ENCODE peak calls at places on chromosomes 6 and 20, in four cellular contexts. One of them, this sample, is unnamed.

GRCh38 chr6:150263765-150264415 is 104.9 kb upstream of the IYD start:
- DNase-seq in astrocyte: no peak
- DNase-seq in upper lobe of right lung: no peak
- DNase-seq in PC-9: no peak
- DNase-seq in this sample: no peak

GRCh38 chr6:139325686-139326085 is 33.9 kb upstream of the TXLNB start:
- DNase-seq in astrocyte: no peak
- DNase-seq in upper lobe of right lung: no peak
- DNase-seq in PC-9: no peak
- DNase-seq in this sample: no peak

GRCh38 chr6:49933526-49933925 is 30.4 kb downstream of the DEFB114 start:
- DNase-seq in astrocyte: no peak
- DNase-seq in upper lobe of right lung: no peak
- DNase-seq in PC-9: no peak
- DNase-seq in this sample: no peak

GRCh38 chr6:114172861-114173260 is 170.0 kb downstream of the HS3ST5 start:
- DNase-seq in astrocyte: no peak
- DNase-seq in upper lobe of right lung: no peak
- DNase-seq in PC-9: no peak
- DNase-seq in this sample: no peak

GRCh38 chr6:31083742-31084354 is 28.5 kb downstream of the C6orf15 start:
- DNase-seq in astrocyte: peak; percentile 67
- DNase-seq in upper lobe of right lung: no peak
- DNase-seq in PC-9: no peak
- DNase-seq in this sample: peak; percentile 64

GRCh38 chr20:1150218-1150617 is 31.8 kb downstream of the PSMF1 start:
- DNase-seq in astrocyte: peak; percentile 5
- DNase-seq in upper lobe of right lung: no peak
- DNase-seq in PC-9: no peak
- DNase-seq in this sample: no peak

GRCh38 chr6:166408936-166409755 is 26.4 kb upstream of the MPC1 start:
- DNase-seq in astrocyte: no peak
- DNase-seq in upper lobe of right lung: no peak
- DNase-seq in PC-9: no peak
- DNase-seq in this sample: no peak

GRCh38 chr20:49478266-49478665 is 4.2 kb downstream of the KCNB1 start:
- DNase-seq in astrocyte: no peak
- DNase-seq in upper lobe of right lung: no peak
- DNase-seq in PC-9: no peak
- DNase-seq in this sample: no peak

GRCh38 chr6:153963352-153963751 is 75.7 kb upstream of the OPRM1 start:
- DNase-seq in astrocyte: no peak
- DNase-seq in upper lobe of right lung: no peak
- DNase-seq in PC-9: no peak
- DNase-seq in this sample: no peak

GRCh38 chr6:71913431-71913830 is 27.1 kb downstream of the RIMS1 start:
- DNase-seq in astrocyte: no peak
- DNase-seq in upper lobe of right lung: no peak
- DNase-seq in PC-9: no peak
- DNase-seq in this sample: no peak

GRCh38 chr6:11275598-11275997 is 43.1 kb upstream of the NEDD9 start:
- DNase-seq in astrocyte: no peak
- DNase-seq in upper lobe of right lung: no peak
- DNase-seq in PC-9: no peak
- DNase-seq in this sample: no peak

GRCh38 chr6:19024737-19025136 is 637.6 kb downstream of the RNF144B start:
- DNase-seq in astrocyte: peak; percentile 18
- DNase-seq in upper lobe of right lung: no peak
- DNase-seq in PC-9: peak; percentile 43
- DNase-seq in this sample: peak; percentile 1

GRCh38 chr6:167906899-167907298 is 80.2 kb downstream of the AFDN start:
- DNase-seq in astrocyte: no peak
- DNase-seq in upper lobe of right lung: peak; percentile 65
- DNase-seq in PC-9: no peak
- DNase-seq in this sample: no peak

GRCh38 chr6:37289931-37290330 is 32.0 kb upstream of the TMEM217 start:
- DNase-seq in astrocyte: no peak
- DNase-seq in upper lobe of right lung: no peak
- DNase-seq in PC-9: no peak
- DNase-seq in this sample: no peak

GRCh38 chr20:46078954-46079353 is 10.8 kb downstream of the NCOA5 start:
- DNase-seq in astrocyte: no peak
- DNase-seq in upper lobe of right lung: no peak
- DNase-seq in PC-9: no peak
- DNase-seq in this sample: no peak

GRCh38 chr6:127077886-127078285 is 40.6 kb upstream of the RSPO3 start:
- DNase-seq in astrocyte: no peak
- DNase-seq in upper lobe of right lung: no peak
- DNase-seq in PC-9: no peak
- DNase-seq in this sample: no peak

GRCh38 chr20:22974354-22974753 is 60.8 kb upstream of the SSTR4 start:
- DNase-seq in astrocyte: no peak
- DNase-seq in upper lobe of right lung: no peak
- DNase-seq in PC-9: no peak
- DNase-seq in this sample: no peak

GRCh38 chr20:57092112-57092899 is 174.1 kb downstream of the BMP7 start:
- DNase-seq in astrocyte: no peak
- DNase-seq in upper lobe of right lung: peak; percentile 74
- DNase-seq in PC-9: peak; percentile 66
- DNase-seq in this sample: no peak
- TF ChIP-seq CTCF in astrocyte: peak; percentile 58
- TF ChIP-seq CTCF in upper lobe of right lung: peak; percentile 66
- TF ChIP-seq CTCF in PC-9: peak; percentile 93
- TF ChIP-seq CTCF in this sample: peak; percentile 86

DNA sequence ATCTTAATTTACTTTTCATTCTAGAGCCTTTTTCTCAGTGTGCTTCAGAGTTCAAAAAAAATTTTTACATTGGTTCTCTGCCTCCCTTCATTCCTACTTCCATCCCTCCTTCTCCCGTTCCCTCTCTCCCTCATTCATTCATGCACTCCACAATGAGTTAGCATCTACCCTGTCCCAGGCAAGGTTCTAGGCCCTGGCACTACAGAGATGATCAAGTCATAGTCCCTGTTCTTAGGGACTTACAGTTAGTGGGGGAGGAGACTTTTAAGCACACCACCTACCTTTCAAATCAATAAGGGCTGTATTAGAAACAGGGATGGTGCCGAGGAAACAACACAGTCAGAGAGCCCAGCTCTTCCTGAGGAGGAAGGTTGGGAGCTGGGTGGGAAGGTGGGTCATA is 40.3 kb downstream of the MAP3K5 start:
- DNase-seq in astrocyte: no peak
- DNase-seq in upper lobe of right lung: no peak
- DNase-seq in PC-9: no peak
- DNase-seq in this sample: no peak
- TF ChIP-seq CTCF in astrocyte: no peak
- TF ChIP-seq CTCF in upper lobe of right lung: no peak
- TF ChIP-seq CTCF in PC-9: no peak
- TF ChIP-seq CTCF in this sample: no peak

DNA sequence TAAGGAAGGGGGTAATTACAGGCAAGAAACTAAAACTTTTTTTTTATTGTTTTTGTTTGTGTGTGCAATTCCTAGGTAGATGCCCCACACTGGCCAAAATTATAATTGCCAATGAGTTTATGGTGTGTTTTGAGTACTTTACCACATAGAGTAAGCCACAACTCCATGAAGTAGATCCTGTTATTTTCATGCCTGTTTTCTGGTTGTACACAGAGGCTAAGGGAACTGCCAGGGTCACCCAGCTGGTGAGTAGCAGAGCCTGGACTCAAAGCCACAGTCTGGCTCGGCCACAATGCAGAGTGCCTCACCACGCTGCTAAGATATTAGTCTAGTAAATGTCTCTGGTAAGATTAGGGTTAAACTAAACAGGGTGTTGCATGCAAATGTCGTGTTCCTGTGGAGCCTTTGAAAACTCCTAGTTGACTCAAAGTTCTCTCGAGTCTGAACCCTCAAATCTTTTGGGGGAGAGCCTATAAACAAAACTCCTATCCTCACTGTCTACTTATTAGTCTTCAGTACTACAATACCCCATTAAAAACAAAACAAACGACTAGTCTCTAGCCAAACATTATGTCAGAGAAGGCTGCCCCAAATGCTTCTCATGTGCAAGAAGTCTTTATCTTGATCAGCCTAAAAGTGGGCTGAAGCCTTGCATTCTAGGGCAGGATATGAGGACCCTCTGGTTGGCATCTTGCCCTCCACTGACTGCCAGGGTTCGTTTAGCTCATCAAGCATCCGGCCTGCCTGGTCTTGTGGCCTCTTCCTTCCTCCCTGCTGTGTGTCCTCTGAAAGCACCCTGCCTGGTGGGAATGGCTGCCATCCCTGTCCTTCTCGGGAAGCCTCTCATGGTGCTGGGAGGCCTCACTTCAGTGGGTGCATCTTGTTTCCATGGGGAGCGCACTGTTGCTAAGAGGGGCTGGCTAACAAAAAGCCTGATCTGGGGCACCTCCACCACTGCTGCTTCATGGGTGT is 4.2 kb downstream of the DUSP22 start:
- DNase-seq in astrocyte: no peak
- DNase-seq in upper lobe of right lung: peak; percentile 65
- DNase-seq in PC-9: no peak
- DNase-seq in this sample: no peak
- TF ChIP-seq CTCF in astrocyte: no peak
- TF ChIP-seq CTCF in upper lobe of right lung: no peak
- TF ChIP-seq CTCF in PC-9: no peak
- TF ChIP-seq CTCF in this sample: peak; percentile 28

DNA sequence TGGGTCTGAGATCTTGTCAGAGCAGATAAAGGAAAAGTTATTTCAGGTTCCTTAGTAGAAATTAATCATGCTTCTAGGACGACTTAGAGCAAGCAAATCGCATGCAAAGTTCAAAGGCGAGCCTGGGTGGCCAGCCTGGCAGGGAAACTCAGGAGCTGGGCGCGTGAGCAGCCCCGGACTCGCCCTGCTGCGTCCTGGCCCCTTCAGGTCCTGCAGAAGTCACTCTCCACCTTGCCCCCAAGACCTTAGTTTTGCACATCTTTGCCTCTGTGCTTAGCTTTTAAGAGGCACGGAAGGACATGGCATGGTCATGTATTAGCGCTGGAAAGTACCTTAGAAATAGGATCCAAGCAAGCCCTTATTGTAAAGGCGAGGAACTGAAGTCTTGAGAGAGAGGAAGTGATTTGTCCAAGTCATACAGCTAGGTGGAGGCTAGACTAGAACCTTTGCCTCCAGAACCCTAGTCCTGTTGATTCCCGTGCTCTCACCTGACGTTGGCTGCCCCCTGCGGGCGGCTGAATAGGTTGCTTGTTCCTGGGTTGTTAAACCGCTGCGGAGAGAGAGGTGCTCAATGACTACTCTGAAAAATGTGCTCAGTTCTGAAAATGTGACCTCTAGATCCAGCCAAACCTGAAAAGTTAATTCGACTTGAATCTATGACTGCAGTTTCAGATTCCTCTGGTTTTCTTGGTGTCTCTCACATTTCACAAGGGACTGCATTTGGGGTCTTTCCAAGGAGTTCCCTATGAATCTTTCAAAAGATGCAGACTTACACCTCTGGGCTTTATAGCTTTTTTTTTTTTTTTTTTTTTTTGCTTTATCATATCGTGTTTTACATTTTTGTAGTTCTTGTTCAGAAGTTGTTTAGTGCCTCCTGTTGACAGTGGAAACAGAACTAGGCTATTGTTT is 2.7 kb downstream of the MYB start:
- DNase-seq in astrocyte: peak; percentile 9
- DNase-seq in upper lobe of right lung: peak; percentile 72
- DNase-seq in PC-9: peak; percentile 40
- DNase-seq in this sample: no peak
- TF ChIP-seq CTCF in astrocyte: peak; percentile 51
- TF ChIP-seq CTCF in upper lobe of right lung: peak; percentile 47
- TF ChIP-seq CTCF in PC-9: peak; percentile 72
- TF ChIP-seq CTCF in this sample: peak; percentile 56

GRCh38 chr6:1363729-1364572 is 25.4 kb upstream of the FOXF2 start:
- DNase-seq in astrocyte: no peak
- DNase-seq in upper lobe of right lung: no peak
- DNase-seq in PC-9: no peak
- DNase-seq in this sample: peak; percentile 64
- TF ChIP-seq CTCF in astrocyte: peak; percentile 9
- TF ChIP-seq CTCF in upper lobe of right lung: peak; percentile 34
- TF ChIP-seq CTCF in PC-9: no peak
- TF ChIP-seq CTCF in this sample: peak; percentile 73

DNA sequence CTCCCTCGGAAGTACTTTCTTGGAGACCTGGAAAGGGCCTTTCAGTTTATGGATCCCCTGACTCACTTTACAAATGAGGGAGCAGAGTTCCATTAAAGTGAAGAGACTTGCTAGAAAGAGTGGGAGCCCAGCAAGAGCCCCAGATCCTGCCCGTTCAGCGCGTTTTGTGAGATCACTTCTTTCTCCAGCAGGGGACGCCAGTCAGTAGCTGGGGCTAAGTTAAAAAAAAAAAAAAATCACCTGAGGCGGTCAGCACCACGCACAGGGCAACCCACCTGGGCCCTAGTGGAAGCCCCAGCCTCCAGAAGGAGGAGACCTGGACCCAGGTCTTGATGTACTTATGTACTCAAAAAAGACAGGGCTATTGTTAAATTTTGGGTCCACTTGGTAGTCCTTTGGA is 274.5 kb upstream of the RNF24 start:
- DNase-seq in astrocyte: no peak
- DNase-seq in upper lobe of right lung: no peak
- DNase-seq in PC-9: peak; percentile 5
- DNase-seq in this sample: no peak
- TF ChIP-seq CTCF in astrocyte: no peak
- TF ChIP-seq CTCF in upper lobe of right lung: peak; percentile 7
- TF ChIP-seq CTCF in PC-9: peak; percentile 53
- TF ChIP-seq CTCF in this sample: peak; percentile 57

GRCh38 chr20:9878096-9878495 is 39.2 kb upstream of the PAK5 start:
- DNase-seq in astrocyte: no peak
- DNase-seq in upper lobe of right lung: no peak
- DNase-seq in PC-9: no peak
- DNase-seq in this sample: no peak

GRCh38 chr20:9889270-9889981 is 50.5 kb upstream of the PAK5 start:
- DNase-seq in astrocyte: no peak
- DNase-seq in upper lobe of right lung: no peak
- DNase-seq in PC-9: no peak
- DNase-seq in this sample: no peak

GRCh38 chr20:9886227-9886626 is 47.4 kb upstream of the PAK5 start:
- DNase-seq in astrocyte: peak; percentile 30
- DNase-seq in upper lobe of right lung: no peak
- DNase-seq in PC-9: no peak
- DNase-seq in this sample: no peak

GRCh38 chr20:9884666-9885065 is 45.8 kb upstream of the PAK5 start:
- DNase-seq in astrocyte: no peak
- DNase-seq in upper lobe of right lung: no peak
- DNase-seq in PC-9: no peak
- DNase-seq in this sample: no peak

DNA sequence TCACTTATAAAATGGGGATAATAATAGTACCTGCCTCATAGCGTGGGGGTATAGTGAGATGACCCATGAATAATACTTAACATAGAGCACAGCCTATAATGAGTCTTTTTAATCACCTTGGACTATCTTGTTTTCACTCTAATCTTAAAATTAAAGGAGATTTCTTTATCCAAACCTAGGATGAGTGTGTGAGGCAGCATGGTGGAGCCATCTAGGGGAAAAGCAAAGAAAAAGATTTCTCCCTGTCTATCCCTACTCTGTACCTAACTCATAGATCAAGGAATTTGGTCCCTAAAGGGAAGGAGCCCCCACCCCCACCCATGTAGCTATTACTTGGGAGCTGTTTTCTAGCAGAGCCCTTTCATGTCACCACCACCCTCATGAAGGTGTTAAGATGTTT is 45.2 kb upstream of the PAK5 start:
- DNase-seq in astrocyte: no peak
- DNase-seq in upper lobe of right lung: no peak
- DNase-seq in PC-9: no peak
- DNase-seq in this sample: no peak
- TF ChIP-seq CTCF in astrocyte: no peak
- TF ChIP-seq CTCF in upper lobe of right lung: no peak
- TF ChIP-seq CTCF in PC-9: peak; percentile 31
- TF ChIP-seq CTCF in this sample: no peak

This sample was measured in HFFc6.